ENCODE peak calls at places on chromosome 11, in five cellular contexts. H, J, S, I and Q are unnamed samples.
A peak's percentile ranks its signal among the peaks of the same experiment; 100 is the strongest.

GRCh38 chr11:117795726-117796455 is 1.1 kb downstream of the DSCAML1 start:
- DNase-seq in H (peak; percentile 76), J (no peak), S (no peak), I (peak; percentile 58), Q (no peak)

GRCh38 chr11:17972987-17973386 is 39.9 kb downstream of the SERGEF start:
- DNase-seq in H (peak; percentile 92), J (peak; percentile 94), S (peak; percentile 83), I (peak; percentile 65), Q (no peak)

GRCh38 chr11:75301602-75302345 is 49.7 kb downstream of the ARRB1 start:
- DNase-seq in H (no peak), J (no peak), S (no peak), I (no peak), Q (no peak)

GRCh38 chr11:82398300-82398815 is 335.3 kb downstream of the FAM181B start:
- DNase-seq in H (no peak), J (no peak), S (no peak), I (no peak), Q (no peak)

GRCh38 chr11:130886704-130887103 is 29.6 kb downstream of the SNX19 start:
- DNase-seq in H (no peak), J (peak; percentile 21), S (no peak), I (no peak), Q (no peak)

GRCh38 chr11:59197990-59198389 is 14.7 kb downstream of the MPEG1 start:
- DNase-seq in H (no peak), J (peak; percentile 71), S (no peak), I (no peak), Q (peak; percentile 77)

GRCh38 chr11:108929241-108929640 is 264.4 kb downstream of the DDX10 start:
- DNase-seq in H (no peak), J (peak; percentile 94), S (peak; percentile 91), I (no peak), Q (no peak)

GRCh38 chr11:78651923-78652602 is 77.4 kb upstream of the NARS2 start:
- DNase-seq in H (peak; percentile 28), J (no peak), S (no peak), I (no peak), Q (no peak)

GRCh38 chr11:45724145-45724544 is 58.7 kb upstream of the CHST1 start:
- DNase-seq in H (peak; percentile 59), J (no peak), S (no peak), I (peak; percentile 47), Q (no peak)

GRCh38 chr11:56497010-56497409 is 5.8 kb upstream of the OR5M8 start:
- DNase-seq in H (no peak), J (no peak), S (no peak), I (no peak), Q (no peak)

GRCh38 chr11:86571273-86571948 is 101.0 kb downstream of the ME3 start:
- DNase-seq in H (peak; percentile 97), J (no peak), S (no peak), I (peak; percentile 81), Q (no peak)

GRCh38 chr11:44112083-44112865 is 16.8 kb downstream of the EXT2 start:
- DNase-seq in H (no peak), J (peak; percentile 58), S (no peak), I (no peak), Q (peak; percentile 4)

GRCh38 chr11:132858203-132858602 is 674.1 kb downstream of the OPCML start:
- DNase-seq in H (peak; percentile 91), J (peak; percentile 36), S (peak; percentile 39), I (peak; percentile 70), Q (no peak)

GRCh38 chr11:75223954-75224643 is 16.5 kb upstream of the TPBGL start:
- DNase-seq in H (peak; percentile 65), J (no peak), S (no peak), I (peak; percentile 29), Q (no peak)

GRCh38 chr11:130478881-130479280 is 30.4 kb downstream of the ADAMTS15 start:
- DNase-seq in H (no peak), J (no peak), S (no peak), I (no peak), Q (no peak)

GRCh38 chr11:124207102-124207792 is 24.1 kb downstream of the OR10D3 start:
- DNase-seq in H (no peak), J (no peak), S (no peak), I (no peak), Q (no peak)

GRCh38 chr11:14309425-14310192 is 49.4 kb downstream of the RRAS2 start:
- DNase-seq in H (no peak), J (no peak), S (no peak), I (no peak), Q (no peak)

GRCh38 chr11:118374729-118375128 is 15.3 kb downstream of the UBE4A start:
- DNase-seq in H (no peak), J (peak; percentile 5), S (no peak), I (no peak), Q (no peak)

GRCh38 chr11:78767409-78767932 is 192.8 kb upstream of the NARS2 start:
- DNase-seq in H (no peak), J (no peak), S (no peak), I (no peak), Q (no peak)

GRCh38 chr11:135004495-135004894 is 592.5 kb upstream of the B3GAT1 start:
- DNase-seq in H (no peak), J (no peak), S (no peak), I (no peak), Q (no peak)

GRCh38 chr11:130817608-130817944 is 98.7 kb downstream of the SNX19 start:
- DNase-seq in H (no peak), J (peak; percentile 85), S (peak; percentile 68), I (no peak), Q (no peak)

GRCh38 chr11:95682552-95682951 is 107.0 kb downstream of the FAM76B start:
- DNase-seq in H (no peak), J (no peak), S (no peak), I (no peak), Q (no peak)

GRCh38 chr11:76371170-76371569 is 9.8 kb downstream of the THAP12 start:
- DNase-seq in H (no peak), J (peak; percentile 76), S (peak; percentile 66), I (no peak), Q (no peak)

GRCh38 chr11:113638378-113638777 is 67.7 kb downstream of the TMPRSS5 start:
- DNase-seq in H (no peak), J (no peak), S (no peak), I (no peak), Q (no peak)

GRCh38 chr11:20125927-20126326 is 34.3 kb downstream of the DBX1 start:
- DNase-seq in H (no peak), J (peak; percentile 37), S (peak; percentile 24), I (no peak), Q (no peak)

GRCh38 chr11:106276859-106277436 is 199.5 kb downstream of the AASDHPPT start:
- DNase-seq in H (peak; percentile 62), J (peak; percentile 42), S (no peak), I (peak; percentile 20), Q (no peak)

GRCh38 chr11:93521086-93521485 is 22.1 kb downstream of the SMCO4 start:
- DNase-seq in H (no peak), J (no peak), S (no peak), I (peak; percentile 60), Q (no peak)

GRCh38 chr11:115616941-115617340 is 112.7 kb upstream of the CADM1 start:
- DNase-seq in H (no peak), J (peak; percentile 92), S (peak; percentile 41), I (no peak), Q (no peak)

GRCh38 chr11:106644824-106645223 is 373.5 kb downstream of the GUCY1A2 start:
- DNase-seq in H (no peak), J (peak; percentile 28), S (no peak), I (no peak), Q (no peak)

GRCh38 chr11:102596578-102596977 is 28.6 kb downstream of the MMP20 start:
- DNase-seq in H (no peak), J (no peak), S (no peak), I (no peak), Q (no peak)

GRCh38 chr11:62193954-62194353 is 3.9 kb downstream of the SCGB1D1 start:
- DNase-seq in H (peak; percentile 84), J (no peak), S (no peak), I (no peak), Q (no peak)

GRCh38 chr11:67355023-67355793 is 1.9 kb upstream of the POLD4 start:
- DNase-seq in H (no peak), J (no peak), S (no peak), I (peak; percentile 42), Q (no peak)
- H3K27ac ChIP-seq in H (no peak overlapping the region), J (peak overlapping the region; percentile 99), S (peak overlapping the region; percentile 97), I (peak overlapping the region; percentile 85), Q (peak overlapping the region; percentile 100)

DNA sequence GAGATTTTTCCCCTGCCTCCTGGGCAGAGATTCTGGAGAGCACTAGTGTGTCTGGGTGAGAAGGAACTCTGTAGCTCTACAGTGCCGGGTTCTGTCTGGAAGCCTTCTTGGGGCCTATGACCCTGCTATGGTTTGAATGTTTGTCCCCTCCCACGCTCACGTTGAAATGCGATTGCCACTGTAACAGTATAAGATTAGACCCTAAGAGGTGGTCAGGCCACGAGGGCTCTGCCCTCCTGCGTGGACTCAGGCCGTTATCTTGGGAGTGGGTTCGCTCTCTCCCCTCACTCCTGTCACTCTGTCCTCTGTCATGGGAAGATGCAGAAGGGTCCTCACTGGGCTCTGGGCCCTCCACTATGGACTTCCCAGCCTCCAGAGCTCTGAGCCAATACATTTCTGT is 3.5 kb downstream of the AP5B1 start:
- DNase-seq in H (no peak), J (no peak), S (no peak), I (no peak), Q (no peak)
- H3K27ac ChIP-seq in H (no peak overlapping the region), J (no peak overlapping the region), S (no peak overlapping the region), I (no peak overlapping the region), Q (no peak overlapping the region)

GRCh38 chr11:128421577-128421976 is 165.8 kb downstream of the ETS1 start:
- DNase-seq in H (no peak), J (peak; percentile 46), S (no peak), I (no peak), Q (no peak)
- H3K27ac ChIP-seq in H (no peak overlapping the region), J (peak overlapping the region; percentile 35), S (peak overlapping the region; percentile 88), I (no peak overlapping the region), Q (no peak overlapping the region)

GRCh38 chr11:67421421-67422031 is 6.0 kb downstream of the CARNS1 start:
- DNase-seq in H (no peak), J (no peak), S (no peak), I (no peak), Q (no peak)

GRCh38 chr11:67418476-67419281 is 3.2 kb downstream of the CARNS1 start:
- DNase-seq in H (no peak), J (no peak), S (no peak), I (no peak), Q (peak; percentile 57)

GRCh38 chr11:67420147-67420645 is 4.7 kb downstream of the CARNS1 start:
- DNase-seq in H (no peak), J (no peak), S (no peak), I (no peak), Q (no peak)

GRCh38 chr11:67420646-67421420 is 5.4 kb downstream of the CARNS1 start:
- DNase-seq in H (peak; percentile 100), J (peak; percentile 82), S (peak; percentile 47), I (peak; percentile 97), Q (peak; percentile 94)

DNA sequence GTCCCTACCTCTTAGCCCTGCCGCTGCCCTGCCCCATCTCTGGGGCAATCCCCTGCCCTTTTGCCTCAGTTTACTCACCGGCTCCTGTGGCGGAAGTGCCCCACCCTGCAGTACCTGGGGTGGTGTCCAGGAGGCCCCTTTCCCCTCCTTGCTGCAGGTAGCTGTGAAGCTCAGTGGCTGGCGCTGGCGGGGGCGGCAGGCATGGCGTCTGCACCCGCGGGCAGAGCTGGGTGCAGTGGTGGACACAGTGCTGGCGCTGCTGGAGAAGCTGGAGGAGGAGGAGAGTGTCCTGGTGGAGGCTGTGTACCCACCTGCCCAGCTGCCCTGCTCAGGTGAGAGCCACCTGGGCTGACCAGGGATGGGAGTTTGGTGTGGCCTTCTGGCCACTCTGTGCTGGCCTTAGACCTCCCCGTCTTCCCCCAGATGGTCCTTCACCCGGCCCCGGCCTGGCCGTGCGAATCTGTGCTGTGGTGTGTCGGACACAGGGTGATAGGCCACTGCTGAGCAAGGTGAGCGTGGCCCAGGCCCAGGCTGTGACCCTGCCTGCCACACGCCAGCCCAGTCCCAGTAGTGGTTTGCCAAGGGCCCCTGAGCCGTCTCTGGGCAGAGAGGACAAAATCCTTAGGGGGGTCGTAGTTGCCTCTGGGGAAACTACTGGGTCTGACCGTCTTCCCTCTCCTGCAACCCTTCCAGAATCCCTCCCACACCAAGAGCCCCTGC is 4.0 kb downstream of the CARNS1 start:
- DNase-seq in H (no peak), J (no peak), S (no peak), I (no peak), Q (no peak)
- H3K27ac ChIP-seq in H (no peak overlapping the region), J (no peak overlapping the region), S (no peak overlapping the region), I (no peak overlapping the region), Q (peak overlapping the region; percentile 99)